ENCODE peak calls at places on chromosomes 4 and X, in ten cellular contexts. J is stimulated activated CD4-positive, alpha-beta T cell treated with anti-CD3 and anti-CD28 coated beads, Interleukin-12 subunit alpha, Interleukin-12 subunit beta, amount 100 ng/mL, for 4 hours; A is RWPE1; C is NCI-H345; H is stimulated activated CD8-positive, alpha-beta memory T cell treated with anti-CD3 and anti-CD28 coated beads, Interleukin-7, amount 100 ng/mL, for 1 hour; U is iris pigment epithelial cell; F is NCI-H1417; M is mesothelial cell of epicardium; E is effector memory CD8-positive, alpha-beta T cell; I is heart left ventricle. Z is an unnamed sample.

GRCh38 chr4:112302320-112303274 is 5.4 kb downstream of the ALPK1 start:
- DNase-seq in J (no peak), A (no peak), C (no peak), H (no peak), U (no peak), F (no peak), M (no peak), E (no peak), I (no peak), Z (no peak)

GRCh38 chrX:97984641-97985040 is 1100.9 kb downstream of the RPA4 start:
- DNase-seq in J (no peak), A (peak; percentile 5), C (no peak), H (no peak), U (no peak), F (no peak), M (no peak), E (no peak), I (no peak), Z (no peak)

GRCh38 chr4:132542228-132542627 is 606.9 kb upstream of the PCDH10 start:
- DNase-seq in J (no peak), A (no peak), C (no peak), H (no peak), U (no peak), F (no peak), M (no peak), E (no peak), I (no peak), Z (no peak)

GRCh38 chr4:12486995-12487394 is 997.1 kb downstream of the RAB28 start:
- DNase-seq in J (no peak), A (no peak), C (no peak), H (no peak), U (no peak), F (no peak), M (no peak), E (no peak), I (no peak), Z (no peak)

GRCh38 chr4:79209822-79210635 is 115.8 kb downstream of the NAA11 start:
- DNase-seq in J (no peak), A (no peak), C (no peak), H (no peak), U (peak; percentile 14), F (no peak), M (no peak), E (no peak), I (no peak), Z (no peak)

GRCh38 chrX:27583976-27584375 is 6.2 kb upstream of the DCAF8L2 start:
- DNase-seq in J (no peak), A (no peak), C (no peak), H (no peak), U (peak; percentile 56), F (no peak), M (no peak), E (no peak), I (no peak), Z (peak; percentile 72)

GRCh38 chr4:6580353-6580752 is 5.4 kb downstream of the MAN2B2 start:
- DNase-seq in J (no peak), A (no peak), C (no peak), H (no peak), U (no peak), F (no peak), M (no peak), E (no peak), I (no peak), Z (no peak)

GRCh38 chr4:174214102-174214878 is 69.2 kb downstream of the FBXO8 start:
- DNase-seq in J (no peak), A (peak; percentile 41), C (no peak), H (no peak), U (no peak), F (no peak), M (no peak), E (no peak), I (peak; percentile 59), Z (peak; percentile 18)

GRCh38 chrX:134752558-134752957 is 94.3 kb upstream of the PLAC1 start:
- DNase-seq in J (no peak), A (no peak), C (no peak), H (no peak), U (no peak), F (no peak), M (no peak), E (no peak), I (no peak), Z (no peak)

GRCh38 chr4:121112530-121112929 is 40.2 kb upstream of the NDNF start:
- DNase-seq in J (no peak), A (no peak), C (no peak), H (no peak), U (no peak), F (no peak), M (no peak), E (no peak), I (no peak), Z (peak; percentile 8)

GRCh38 chrX:41025926-41026325 is 59.3 kb upstream of the USP9X start:
- DNase-seq in J (no peak), A (no peak), C (no peak), H (no peak), U (peak; percentile 39), F (no peak), M (no peak), E (no peak), I (no peak), Z (peak; percentile 7)

GRCh38 chrX:1059576-1060561 is 152.6 kb downstream of the CRLF2 start:
- DNase-seq in J (no peak), A (no peak), C (no peak), H (no peak), U (no peak), F (no peak), M (no peak), E (no peak), I (no peak), Z (no peak)

GRCh38 chrX:45735571-45735970 is 534.9 kb upstream of the DIPK2B start:
- DNase-seq in J (no peak), A (no peak), C (no peak), H (no peak), U (no peak), F (no peak), M (no peak), E (no peak), I (no peak), Z (no peak)

GRCh38 chr4:82744284-82744963 is 54.2 kb downstream of the SCD5 start:
- DNase-seq in J (no peak), A (peak; percentile 69), C (no peak), H (no peak), U (peak; percentile 28), F (no peak), M (no peak), E (no peak), I (no peak), Z (no peak)

GRCh38 chrX:124042042-124042441 is 80.5 kb downstream of the STAG2 start:
- DNase-seq in J (no peak), A (no peak), C (no peak), H (no peak), U (no peak), F (no peak), M (no peak), E (no peak), I (no peak), Z (no peak)

GRCh38 chrX:77899081-77899828 is at the start of gene COX7B:
- DNase-seq in J (peak; percentile 7), A (peak; percentile 65), C (peak; percentile 97), H (peak; percentile 9), U (peak; percentile 94), F (peak; percentile 88), M (peak; percentile 49), E (peak; percentile 68), I (no peak), Z (peak; percentile 92)

GRCh38 chrX:45172890-45173289 is 27.8 kb downstream of the DIPK2B start:
- DNase-seq in J (no peak), A (peak; percentile 71), C (no peak), H (no peak), U (peak; percentile 77), F (no peak), M (no peak), E (no peak), I (no peak), Z (peak; percentile 53)

GRCh38 chr4:20248155-20248558 is 3.5 kb upstream of the SLIT2 start:
- DNase-seq in J (no peak), A (no peak), C (peak; percentile 45), H (no peak), U (peak; percentile 82), F (peak; percentile 45), M (no peak), E (no peak), I (no peak), Z (peak; percentile 85)

GRCh38 chr4:119103263-119103662 is 32.4 kb upstream of the MYOZ2 start:
- DNase-seq in J (no peak), A (peak; percentile 83), C (no peak), H (no peak), U (peak; percentile 99), F (no peak), M (no peak), E (no peak), I (no peak), Z (peak; percentile 100)

GRCh38 chr4:159047478-159048165 is 55.3 kb upstream of the RAPGEF2 start:
- DNase-seq in J (no peak), A (no peak), C (no peak), H (no peak), U (peak; percentile 93), F (peak; percentile 55), M (no peak), E (no peak), I (no peak), Z (peak; percentile 30)

GRCh38 chr4:993111-994029 is at the start of gene SLC26A1:
- DNase-seq in J (no peak), A (no peak), C (no peak), H (no peak), U (no peak), F (no peak), M (no peak), E (no peak), I (peak; percentile 60), Z (no peak)

GRCh38 chr4:34182346-34182745 is 2062.0 kb downstream of the ARAP2 start:
- DNase-seq in J (no peak), A (no peak), C (no peak), H (no peak), U (peak; percentile 81), F (no peak), M (no peak), E (no peak), I (no peak), Z (peak; percentile 62)

GRCh38 chr4:27205994-27206393 is 345.4 kb downstream of the STIM2 start:
- DNase-seq in J (no peak), A (no peak), C (no peak), H (no peak), U (no peak), F (no peak), M (no peak), E (no peak), I (no peak), Z (no peak)

GRCh38 chr4:186840771-186841301 is 117.2 kb upstream of the FAT1 start:
- DNase-seq in J (no peak), A (no peak), C (no peak), H (no peak), U (no peak), F (no peak), M (no peak), E (no peak), I (no peak), Z (no peak)

GRCh38 chr4:26058537-26058936 is 144.5 kb downstream of the SMIM20 start:
- DNase-seq in J (peak; percentile 50), A (peak; percentile 41), C (peak; percentile 24), H (no peak), U (no peak), F (no peak), M (no peak), E (no peak), I (no peak), Z (no peak)

GRCh38 chrX:23634181-23634580 is 33.1 kb upstream of the PRDX4 start:
- DNase-seq in J (no peak), A (no peak), C (peak; percentile 9), H (no peak), U (peak; percentile 3), F (no peak), M (no peak), E (no peak), I (no peak), Z (no peak)

GRCh38 chrX:70439016-70439415 is 5.6 kb upstream of the DLG3 start:
- DNase-seq in J (no peak), A (no peak), C (no peak), H (no peak), U (no peak), F (no peak), M (no peak), E (no peak), I (no peak), Z (peak; percentile 34)

GRCh38 chr4:55318135-55318534 is 27.9 kb upstream of the SRD5A3 start:
- DNase-seq in J (no peak), A (no peak), C (no peak), H (no peak), U (peak; percentile 25), F (no peak), M (no peak), E (no peak), I (no peak), Z (peak; percentile 63)